ENCODE peak calls at places on chromosomes 13 and 19, in five cellular contexts. Y is thoracic aorta, A is heart right ventricle, B is tibial artery, T is RWPE2. N is an unnamed sample. For H3K4me1, the result is how much of the 10 kb centered on the place peaks cover.

GRCh38 chr19:39110263-39110967 is 15.2 kb upstream of the PAK4 start:
- DNase-seq in Y (no peak), B (peak), A (peak), T (no peak), N (peak)

GRCh38 chr13:71771144-71771543 is 95.9 kb downstream of the DACH1 start:
- DNase-seq in Y (no peak), T (no peak), A (no peak), B (no peak), N (no peak)

GRCh38 chr13:50686547-50686946 is 156.9 kb downstream of the DLEU7 start:
- DNase-seq in A (no peak), B (no peak), Y (no peak), T (no peak), N (no peak)

GRCh38 chr19:19774354-19775033 is 41.6 kb upstream of the ZNF14 start:
- DNase-seq in T (no peak), A (no peak), B (no peak), Y (no peak), N (no peak)

GRCh38 chr19:35780717-35781116 is 5.4 kb downstream of the ARHGAP33 start:
- DNase-seq in Y (no peak), T (no peak), B (no peak), A (no peak), N (no peak)

GRCh38 chr13:113209336-113209879 is at the start of gene CUL4A:
- DNase-seq in A (peak), B (peak), Y (no peak), T (peak), N (peak)

GRCh38 chr13:112752211-112752610 is 62.4 kb downstream of the ATP11A start:
- DNase-seq in B (no peak), A (no peak), T (no peak), Y (no peak), N (no peak)

GRCh38 chr13:30569901-30570576 is 47.7 kb upstream of the USPL1 start:
- DNase-seq in T (peak), Y (peak), B (peak), A (no peak), N (no peak)

GRCh38 chr13:31409678-31410356 is 210.0 kb downstream of the B3GLCT start:
- DNase-seq in T (no peak), A (no peak), B (no peak), Y (no peak), N (no peak)

GRCh38 chr13:45162821-45163220 is 38.0 kb downstream of the KCTD4 start:
- DNase-seq in Y (no peak), A (no peak), B (no peak), T (no peak), N (no peak)

GRCh38 chr13:80180745-80181144 is 160.2 kb downstream of the SPRY2 start:
- DNase-seq in Y (no peak), T (no peak), A (no peak), B (no peak), N (no peak)

GRCh38 chr13:91722267-91722884 is 324.0 kb downstream of the GPC5 start:
- DNase-seq in B (no peak), A (no peak), T (no peak), Y (no peak), N (no peak)

GRCh38 chr19:18160792-18161690 is 8.1 kb downstream of the PIK3R2 start:
- DNase-seq in A (peak), B (peak), T (no peak), Y (no peak), N (peak)

GRCh38 chr19:17752865-17753639 is 1.8 kb downstream of the FCHO1 start:
- DNase-seq in T (no peak), A (no peak), B (no peak), Y (no peak), N (no peak)

GRCh38 chr19:40443930-40444180 is 280 bp downstream of the SERTAD3 start:
- DNase-seq in A (no peak), T (no peak), B (no peak), Y (no peak), N (no peak)

GRCh38 chr13:75390229-75390628 is 91.7 kb downstream of the TBC1D4 start:
- DNase-seq in T (no peak), B (no peak), Y (no peak), A (no peak), N (no peak)

GRCh38 chr19:19342086-19343015 is 21.7 kb downstream of the MAU2 start:
- DNase-seq in Y (no peak), A (peak), B (no peak), T (no peak), N (no peak)

GRCh38 chr13:99766641-99767045 is 204.9 kb downstream of the ZIC5 start:
- DNase-seq in T (no peak), Y (no peak), A (no peak), B (no peak), N (no peak)

GRCh38 chr19:10011974-10012373 is 1.3 kb upstream of the RDH8 start:
- DNase-seq in T (no peak), B (no peak), A (no peak), Y (no peak), N (no peak)

GRCh38 chr19:20167020-20167644 is at the start of gene ZNF486:
- DNase-seq in B (peak), A (peak), Y (peak), T (peak), N (peak)

GRCh38 chr13:29369060-29369743 is 226.3 kb downstream of the SLC7A1 start:
- DNase-seq in A (no peak), T (no peak), B (no peak), Y (no peak), N (no peak)

GRCh38 chr13:34942732-34943674 is 933 bp downstream of the NBEA start:
- DNase-seq in T (no peak), Y (no peak), B (peak), A (peak), N (no peak)

GRCh38 chr13:41960195-41960699 is 662 bp downstream of the VWA8 start:
- DNase-seq in A (no peak), Y (no peak), T (no peak), B (no peak), N (no peak)
- H3K4me1 ChIP-seq in A (under half), Y (under half), T (under half), B (under half), N (under half)

GRCh38 chr13:98484289-98485219 is 92.4 kb downstream of the STK24 start:
- DNase-seq in B (peak), Y (peak), A (peak), T (peak), N (no peak)

GRCh38 chr13:98487016-98487415 is 89.9 kb downstream of the STK24 start:
- DNase-seq in Y (no peak), T (no peak), A (no peak), B (no peak), N (no peak)

GRCh38 chr13:98483636-98484288 is 93.1 kb downstream of the STK24 start:
- DNase-seq in A (no peak), T (no peak), B (no peak), Y (no peak), N (no peak)

GRCh38 chr13:98486412-98486811 is 90.5 kb downstream of the STK24 start:
- DNase-seq in B (no peak), Y (no peak), T (no peak), A (no peak), N (no peak)

GRCh38 chr13:98485561-98485960 is 91.3 kb downstream of the STK24 start:
- DNase-seq in T (no peak), A (no peak), B (no peak), Y (no peak), N (no peak)
- H3K4me1 ChIP-seq in T (under half), A (half or more), B (half or more), Y (under half), N (half or more)

DNA sequence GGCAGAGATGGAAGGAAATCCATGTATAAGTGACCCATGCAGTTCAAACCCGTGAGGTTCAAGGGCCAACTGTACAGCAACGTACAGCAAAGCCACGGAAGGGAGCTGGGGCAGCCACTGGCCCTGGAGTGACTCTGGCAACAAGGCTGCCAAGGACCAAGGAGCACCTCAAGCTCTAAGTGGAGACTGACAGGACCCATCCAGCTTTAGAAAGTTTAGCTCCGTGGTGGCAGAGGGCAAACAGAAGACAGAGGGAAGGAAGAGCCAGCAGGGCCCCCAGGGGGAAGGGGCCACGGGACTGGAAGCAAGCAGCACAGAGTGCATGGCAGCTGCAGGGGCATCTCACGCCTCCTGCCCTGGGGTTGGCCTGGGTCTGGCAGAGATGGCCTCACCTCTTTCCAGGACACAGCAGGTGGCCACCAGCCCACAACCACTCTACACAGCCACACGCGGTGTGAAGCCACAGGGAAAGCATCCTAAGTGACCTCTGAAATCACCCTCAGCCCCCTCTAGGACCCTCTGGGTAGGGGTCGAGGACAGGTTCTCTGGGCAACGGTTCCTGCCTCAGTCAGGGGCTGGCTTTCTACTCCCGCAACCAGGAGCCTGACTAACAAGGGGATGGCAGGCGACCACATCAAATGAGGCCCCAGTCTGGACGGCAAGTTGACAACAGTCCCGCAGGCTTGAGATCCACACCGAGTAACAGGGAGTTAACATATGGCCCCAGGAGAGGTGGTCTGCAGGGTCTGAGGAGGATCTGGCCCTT is 3.8 kb downstream of the MIER2 start:
- DNase-seq in B (no peak), A (no peak), T (no peak), Y (no peak), N (no peak)
- H3K4me1 ChIP-seq in B (under half), A (half or more), T (under half), Y (under half), N (half or more)

DNA sequence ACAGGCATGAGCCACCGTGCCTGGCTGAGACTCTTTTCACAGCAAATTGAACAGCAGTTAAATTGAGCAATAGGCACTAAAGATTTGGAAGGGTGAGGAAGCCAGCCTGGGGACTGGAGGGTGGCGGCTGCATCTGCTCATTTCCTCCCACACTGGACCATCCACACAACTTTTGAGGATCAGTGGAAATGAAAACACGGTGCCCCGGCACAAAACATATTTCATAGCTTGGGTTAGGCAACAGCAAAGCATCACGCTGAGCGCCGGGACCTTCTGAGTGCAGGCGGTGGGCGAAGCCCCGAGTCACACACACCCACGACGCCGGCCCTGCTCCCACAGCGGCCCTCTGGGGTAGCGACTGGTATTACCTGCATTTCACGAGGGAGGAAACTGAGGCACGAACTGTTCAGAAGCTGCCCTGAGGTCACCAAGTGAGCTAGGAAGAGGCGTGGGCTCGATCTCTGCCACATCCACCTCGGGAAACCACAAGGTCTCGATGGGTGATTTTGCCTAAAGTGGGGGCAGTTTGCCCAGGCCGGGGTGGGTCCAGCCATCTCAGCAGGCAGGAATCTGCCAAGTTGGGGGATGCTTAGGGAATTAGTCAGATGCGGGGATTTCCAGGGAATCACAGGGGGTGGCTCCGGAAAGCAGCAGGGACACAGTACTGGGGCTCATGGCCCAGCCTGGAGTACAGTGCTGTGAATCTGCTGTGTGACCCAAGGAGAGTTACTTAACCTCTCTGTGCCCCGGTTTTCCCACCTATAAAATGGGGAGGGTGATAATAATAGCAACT is 3.5 kb upstream of the SBNO2 start:
- DNase-seq in Y (no peak), B (peak), T (peak), A (no peak), N (no peak)
- H3K4me1 ChIP-seq in Y (under half), B (under half), T (under half), A (under half), N (under half)